ENCODE peak calls at places on chromosomes 1 and 21, in seven cellular contexts. M is mesenchymal stem cell, T is DND-41, C is GM23338, Y is PC-3, B is H9, X is HepG2. I is an unnamed sample.

GRCh38 chr1:216617081-216617480 is 106.1 kb downstream of the ESRRG start:
- DNase-seq in X (no peak), Y (no peak), M (no peak), B (no peak), C (no peak), T (no peak), I (no peak)

GRCh38 chr1:3125546-3126368 is 56.8 kb downstream of the PRDM16 start:
- DNase-seq in T (no peak), X (no peak), M (no peak), B (no peak), C (no peak), Y (no peak), I (no peak)

GRCh38 chr1:60898413-60898812 is 183.9 kb upstream of the NFIA start:
- DNase-seq in C (no peak), Y (no peak), X (no peak), B (no peak), T (no peak), M (no peak), I (no peak)

GRCh38 chr21:23887709-23888303 is 1719.5 kb downstream of the MRPL39 start:
- DNase-seq in X (no peak), C (no peak), M (no peak), Y (no peak), B (no peak), T (peak), I (no peak)

GRCh38 chr1:216929870-216930582 is 206.8 kb upstream of the ESRRG start:
- DNase-seq in C (no peak), T (no peak), X (no peak), B (no peak), M (peak), Y (peak), I (peak)

GRCh38 chr1:176885756-176886155 is 278.8 kb downstream of the ASTN1 start:
- DNase-seq in Y (no peak), C (no peak), X (no peak), M (no peak), T (no peak), B (no peak), I (no peak)

GRCh38 chr1:1215266-1215676 is 1.3 kb upstream of the TNFRSF4 start:
- DNase-seq in C (no peak), Y (no peak), T (no peak), B (no peak), X (no peak), M (peak), I (no peak)

GRCh38 chr1:6426321-6426971 is 1.9 kb downstream of the ESPN start:
- DNase-seq in T (no peak), X (no peak), Y (no peak), C (no peak), B (no peak), M (no peak), I (no peak)

GRCh38 chr1:147725685-147726084 is 34.7 kb downstream of the GJA5 start:
- DNase-seq in X (no peak), M (no peak), Y (no peak), T (no peak), C (no peak), B (no peak), I (no peak)

GRCh38 chr1:27833470-27833869 is 2.9 kb downstream of the PPP1R8 start:
- DNase-seq in Y (no peak), T (no peak), X (no peak), C (no peak), B (no peak), M (no peak), I (no peak)

GRCh38 chr21:18340387-18340942 is 63.1 kb downstream of the TMPRSS15 start:
- DNase-seq in B (no peak), C (no peak), X (no peak), M (peak), T (no peak), Y (peak), I (no peak)

GRCh38 chr1:219582310-219582709 is 30.6 kb downstream of the ZC3H11B start:
- DNase-seq in T (no peak), B (no peak), Y (peak), X (no peak), C (no peak), M (peak), I (peak)

GRCh38 chr1:203325004-203325417 is 19.7 kb downstream of the BTG2 start:
- DNase-seq in M (no peak), X (no peak), C (peak), Y (no peak), T (peak), B (no peak), I (peak)

GRCh38 chr1:212699839-212700596 is at the start of gene BATF3:
- DNase-seq in Y (no peak), B (no peak), T (peak), M (peak), C (peak), X (no peak), I (no peak)

GRCh38 chr1:68278221-68278620 is 45.9 kb upstream of the WLS start:
- DNase-seq in C (no peak), T (no peak), Y (no peak), M (no peak), B (no peak), X (no peak), I (no peak)

GRCh38 chr21:38277501-38278111 is 20.8 kb downstream of the KCNJ15 start:
- DNase-seq in Y (peak), T (no peak), X (no peak), B (no peak), C (no peak), M (peak), I (peak)

GRCh38 chr1:54046671-54047383 is 6.2 kb downstream of the TMEM59 start:
- DNase-seq in T (no peak), X (no peak), B (no peak), M (no peak), C (no peak), Y (no peak), I (no peak)
- H3K4me2 ChIP-seq in T (no peak), X (no peak), B (no peak), M (no peak), C (no peak), Y (no peak), I (peak)

DNA sequence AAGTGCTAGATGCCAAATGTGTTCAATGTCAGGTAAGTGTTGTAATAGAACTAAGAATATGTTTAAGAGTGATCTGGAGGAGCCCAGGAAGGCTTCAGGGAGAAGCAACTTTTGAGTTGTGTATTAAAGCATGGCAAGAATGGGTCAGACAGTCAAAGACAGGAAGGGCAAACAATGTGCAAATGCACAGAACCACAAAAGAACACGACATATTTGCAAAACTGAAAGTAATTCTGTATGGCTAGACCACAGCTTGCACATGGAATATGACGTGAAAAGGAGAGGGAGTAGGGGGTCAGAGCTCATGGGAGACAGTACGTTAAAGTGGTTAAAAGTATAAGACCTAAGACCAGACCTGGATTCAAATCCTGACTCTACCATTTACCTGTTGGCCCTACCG is 7.1 kb upstream of the SORT1 start:
- DNase-seq in X (no peak), C (no peak), B (no peak), Y (no peak), M (no peak), T (no peak), I (no peak)
- H3K27ac ChIP-seq in X (no peak), C (no peak), B (no peak), Y (no peak), M (no peak), T (no peak), I (no peak)

GRCh38 chr1:33366766-33367487 is 46.0 kb upstream of the A3GALT2 start:
- DNase-seq in T (no peak), M (no peak), X (no peak), B (no peak), C (no peak), Y (no peak), I (no peak)

GRCh38 chr1:33363470-33363861 is 42.6 kb upstream of the A3GALT2 start:
- DNase-seq in T (no peak), B (no peak), C (no peak), M (no peak), Y (no peak), X (no peak), I (no peak)

GRCh38 chr1:33367488-33368405 is 46.8 kb upstream of the A3GALT2 start:
- DNase-seq in M (peak), X (peak), B (peak), T (peak), C (peak), Y (peak), I (no peak)

GRCh38 chr1:33364578-33364945 is 43.7 kb upstream of the A3GALT2 start:
- DNase-seq in C (no peak), B (peak), M (no peak), X (no peak), Y (no peak), T (no peak), I (no peak)

DNA sequence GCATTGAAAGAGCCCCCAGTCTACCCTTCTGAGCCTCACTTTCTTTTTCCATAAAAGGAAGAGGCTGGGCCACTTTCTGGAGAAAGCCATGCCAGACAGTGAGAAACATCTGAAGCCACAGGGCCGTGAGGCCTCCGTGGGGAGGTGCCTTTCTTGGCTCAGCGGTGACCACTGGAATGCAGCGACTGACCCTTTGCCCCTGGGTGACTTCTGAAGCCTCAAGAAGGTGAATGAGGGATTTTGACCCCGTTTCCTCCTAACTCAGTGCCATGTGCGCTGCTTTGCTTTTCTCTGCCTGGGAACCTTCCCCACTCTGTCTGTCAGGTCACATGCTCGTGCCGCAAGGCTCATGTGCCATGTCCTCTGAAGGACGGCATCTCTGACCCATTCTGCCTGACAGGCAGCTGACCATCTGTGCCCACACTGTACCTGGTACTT is 44.7 kb upstream of the A3GALT2 start:
- DNase-seq in C (no peak), B (no peak), T (no peak), X (no peak), Y (no peak), M (peak), I (peak)
- H2AFZ ChIP-seq in C (no peak), B (no peak), T (no peak), X (no peak), Y (no peak), M (no peak), I (peak)

GRCh38 chr1:43934279-43934985 is 831 bp downstream of the ARTN start:
- DNase-seq in T (peak), C (peak), M (peak), X (peak), B (peak), Y (peak), I (no peak)
- H3K4me2 ChIP-seq in T (no peak), C (peak), M (no peak), X (peak), B (peak), Y (peak), I (peak)

GRCh38 chr1:29381426-29381825 is 145.1 kb downstream of the PTPRU start:
- DNase-seq in C (no peak), T (no peak), B (no peak), X (no peak), Y (no peak), M (no peak), I (no peak)

GRCh38 chr1:29382851-29383588 is 146.7 kb downstream of the PTPRU start:
- DNase-seq in B (no peak), C (no peak), T (no peak), M (no peak), X (no peak), Y (no peak), I (no peak)

GRCh38 chr1:29384496-29385015 is 148.2 kb downstream of the PTPRU start:
- DNase-seq in B (no peak), T (no peak), C (no peak), X (no peak), Y (no peak), M (no peak), I (no peak)

GRCh38 chr1:29385966-29386365 is 149.6 kb downstream of the PTPRU start:
- DNase-seq in B (no peak), M (no peak), T (no peak), Y (no peak), C (no peak), X (no peak), I (peak)

DNA sequence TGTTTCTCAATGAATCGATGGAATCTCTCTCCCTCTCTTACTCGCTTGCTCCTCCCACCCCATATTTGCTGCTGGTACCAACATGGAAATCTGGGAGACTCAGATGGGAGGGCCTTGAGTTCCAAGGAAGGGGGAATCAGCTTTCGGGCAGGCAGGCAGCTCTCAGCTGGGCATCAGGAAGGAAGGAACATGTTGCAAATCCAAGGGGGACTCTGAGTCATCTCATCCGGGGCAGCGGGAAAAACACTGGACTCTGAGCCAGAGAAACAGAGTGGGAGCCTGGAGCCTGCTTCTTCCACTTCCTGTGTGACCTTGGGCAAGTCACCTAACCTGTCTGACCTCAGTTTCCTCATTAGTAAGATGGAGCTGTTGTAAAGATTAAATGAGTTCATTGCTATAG is 147.7 kb downstream of the PTPRU start:
- DNase-seq in T (no peak), X (no peak), Y (peak), C (no peak), B (no peak), M (no peak), I (peak)
- H3K27ac ChIP-seq in T (no peak), X (no peak), Y (no peak), C (no peak), B (no peak), M (no peak), I (peak)

GRCh38 chr1:167479331-167479979 is 38.9 kb downstream of the CD247 start:
- DNase-seq in M (no peak), T (no peak), X (no peak), B (no peak), C (no peak), Y (no peak), I (no peak)
- H2AFZ ChIP-seq in M (no peak), T (no peak), X (no peak), B (no peak), C (peak), Y (peak), I (no peak)